ENCODE peak calls at places on chromosomes 2 and 18, in eight cellular contexts. D is IMR-90, W is heart left ventricle, X is ovary, P is adrenal gland, O is astrocyte of the spinal cord, Z is uterus, F is GM23338. N is an unnamed sample.

GRCh38 chr2:15378148-15378908 is 182.8 kb downstream of the NBAS start:
- DNase-seq in D (no peak), X (no peak), O (no peak), W (no peak), F (no peak), P (no peak), Z (no peak), N (no peak)

GRCh38 chr2:120210234-120210781 is 12.9 kb downstream of the TMEM185B start:
- DNase-seq in D (no peak), W (no peak), F (no peak), P (no peak), X (no peak), Z (no peak), O (no peak), N (no peak)

GRCh38 chr18:5632041-5632440 is 88.2 kb upstream of the EPB41L3 start:
- DNase-seq in W (no peak), O (no peak), Z (no peak), X (no peak), D (no peak), F (no peak), P (no peak), N (no peak)

GRCh38 chr2:43519711-43520221 is 76.1 kb downstream of the THADA start:
- DNase-seq in W (no peak), D (peak), X (no peak), P (no peak), F (peak), O (peak), Z (no peak), N (no peak)

GRCh38 chr2:49240608-49241007 is 86.3 kb upstream of the FSHR start:
- DNase-seq in P (no peak), Z (no peak), X (no peak), F (no peak), D (peak), W (no peak), O (no peak), N (no peak)

GRCh38 chr18:51617167-51617566 is 419.7 kb upstream of the MEX3C start:
- DNase-seq in X (no peak), F (no peak), Z (no peak), O (peak), P (peak), D (no peak), W (no peak), N (no peak)

GRCh38 chr18:58856881-58857280 is 7.8 kb upstream of the ZNF532 start:
- DNase-seq in P (no peak), D (peak), Z (no peak), O (no peak), F (no peak), W (no peak), X (no peak), N (no peak)

GRCh38 chr18:33577688-33578370 is at the start of gene ASXL3:
- DNase-seq in P (no peak), F (peak), Z (peak), O (no peak), X (peak), W (peak), D (no peak), N (peak)

GRCh38 chr2:219041252-219041651 is at the start of gene CFAP65:
- DNase-seq in X (peak), W (no peak), O (peak), Z (no peak), P (no peak), D (peak), F (peak), N (no peak)

GRCh38 chr2:240948905-240949790 is 43.0 kb downstream of the CROCC2 start:
- DNase-seq in F (no peak), Z (peak), X (peak), O (no peak), W (peak), D (no peak), P (no peak), N (no peak)

GRCh38 chr2:196131384-196131861 is 40.0 kb downstream of the STK17B start:
- DNase-seq in F (peak), P (peak), W (peak), X (no peak), Z (no peak), O (peak), D (peak), N (no peak)

GRCh38 chr2:199100326-199101110 is 357.2 kb downstream of the SATB2 start:
- DNase-seq in X (no peak), F (peak), P (no peak), W (no peak), Z (no peak), D (peak), O (peak), N (no peak)

DNA sequence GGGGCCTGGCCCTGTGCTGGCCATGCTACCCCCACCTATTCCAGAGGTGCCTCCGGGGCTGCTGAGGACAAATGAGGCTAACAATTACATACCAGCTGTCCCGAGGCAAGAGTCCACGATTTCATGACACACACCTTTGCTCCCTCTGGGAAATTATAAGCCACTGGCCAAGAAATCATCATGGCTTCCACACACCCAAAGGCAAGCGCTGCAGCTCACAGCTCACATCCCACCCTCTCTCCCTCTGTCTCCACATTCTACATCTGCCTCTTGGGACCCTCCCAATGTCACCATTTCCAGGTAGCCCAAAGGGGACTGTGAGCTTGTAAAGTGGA is 134.4 kb downstream of the HDAC4 start:
- DNase-seq in P (no peak), X (no peak), W (no peak), Z (no peak), D (no peak), O (no peak), F (no peak), N (no peak)
- H3K4me3 ChIP-seq in P (no peak), X (no peak), W (no peak), Z (no peak), D (no peak), O (no peak), F (no peak), N (peak)

DNA sequence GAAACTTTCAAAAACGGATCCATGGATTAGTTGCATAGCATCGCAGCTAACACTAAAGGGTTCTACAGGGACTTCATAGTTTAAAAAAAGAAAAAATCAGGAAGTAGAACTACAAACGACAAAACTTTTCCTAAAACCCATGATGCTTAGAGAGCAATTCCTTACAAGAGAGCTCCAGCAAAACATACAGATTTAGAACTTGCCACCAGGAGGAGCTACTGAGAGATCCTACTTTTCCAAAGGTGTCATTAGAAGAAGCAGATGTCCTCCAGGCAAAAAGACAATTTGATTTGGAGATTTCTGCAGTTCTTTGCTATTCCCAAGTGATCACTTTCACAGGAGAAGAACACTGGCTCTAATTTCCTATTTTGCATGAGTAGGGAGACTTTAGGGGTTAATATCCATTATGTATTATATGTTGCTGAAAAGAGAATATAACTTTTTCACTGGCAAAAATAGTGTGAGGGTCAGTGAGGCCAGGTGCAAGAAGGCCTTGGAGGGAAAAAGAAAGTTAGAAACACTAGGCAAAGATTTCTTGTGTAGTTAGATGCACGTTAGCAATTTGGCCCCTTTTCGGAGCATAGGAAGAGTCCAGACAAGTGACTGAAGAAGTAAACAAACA is 436.2 kb downstream of the SUCLG1 start:
- DNase-seq in Z (no peak), F (peak), P (peak), X (no peak), O (peak), W (peak), D (peak), N (no peak)
- TF ChIP-seq CTCF in Z (no peak), F (peak), P (peak), X (no peak), O (peak), W (peak), D (peak), N (peak)

GRCh38 chr2:183255406-183255805 is 131.2 kb downstream of the NUP35 start:
- DNase-seq in P (no peak), O (no peak), F (no peak), X (no peak), W (no peak), Z (no peak), D (no peak), N (no peak)
- H3K4me3 ChIP-seq in P (no peak), O (no peak), F (no peak), X (no peak), W (no peak), Z (no peak), D (no peak), N (no peak)

GRCh38 chr2:152038451-152038958 is 60.3 kb downstream of the CACNB4 start:
- DNase-seq in X (no peak), D (no peak), P (no peak), O (no peak), W (peak), Z (no peak), F (no peak), N (peak)

GRCh38 chr2:152033146-152033545 is 65.7 kb downstream of the CACNB4 start:
- DNase-seq in W (no peak), X (no peak), Z (no peak), F (peak), P (no peak), D (no peak), O (no peak), N (no peak)

GRCh38 chr2:152034257-152034801 is 64.5 kb downstream of the CACNB4 start:
- DNase-seq in O (no peak), X (no peak), F (peak), W (no peak), Z (no peak), D (no peak), P (no peak), N (no peak)

GRCh38 chr2:152037711-152038110 is 61.1 kb downstream of the CACNB4 start:
- DNase-seq in W (peak), F (no peak), D (no peak), P (no peak), X (peak), Z (peak), O (no peak), N (peak)

DNA sequence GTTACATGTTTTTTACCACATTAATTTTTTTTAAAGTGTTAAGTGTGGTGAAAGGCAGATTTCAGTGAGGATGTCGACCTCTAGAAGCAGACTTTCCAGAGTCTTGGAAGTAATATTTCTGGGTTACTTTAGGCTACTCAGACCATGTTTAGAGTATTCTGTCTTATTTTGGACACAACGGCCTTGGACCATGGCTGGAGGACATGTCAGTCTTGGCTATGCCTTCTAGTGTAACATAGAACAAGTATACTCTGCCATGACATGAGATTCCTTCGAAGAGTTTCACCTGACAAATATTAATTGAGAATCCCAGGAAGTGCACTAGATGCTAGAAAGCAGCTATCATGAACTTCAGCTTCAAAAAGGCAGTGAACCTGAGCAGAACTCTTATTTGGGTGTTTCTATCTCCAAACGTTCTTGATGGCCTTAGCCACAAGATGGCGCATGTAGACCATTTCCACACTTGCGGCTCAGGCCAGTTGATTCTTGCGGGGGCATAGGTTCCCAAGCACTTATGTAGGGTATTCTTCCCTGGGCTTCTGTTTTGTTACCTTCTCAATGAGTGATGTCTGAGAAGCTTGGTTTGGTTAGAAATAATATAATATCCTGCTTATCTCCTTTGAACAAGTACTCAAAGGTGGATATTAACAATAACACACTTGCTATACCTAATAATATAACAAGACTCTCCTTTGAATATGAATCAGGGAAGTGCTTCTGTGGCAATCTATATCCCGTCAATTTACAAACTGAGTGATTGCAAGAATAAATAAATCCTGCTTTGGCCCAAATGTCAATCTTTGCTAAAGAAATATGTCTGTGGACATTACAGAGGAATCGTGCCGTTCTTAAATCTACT is 62.0 kb downstream of the CACNB4 start:
- DNase-seq in P (peak), O (peak), D (peak), F (peak), Z (peak), W (peak), X (peak), N (peak)
- TF ChIP-seq CTCF in P (peak), O (peak), D (peak), F (peak), Z (peak), W (peak), X (peak), N (peak)

N was measured in psoas muscle.